ENCODE peak calls at places on chromosomes 6 and 20, in five cellular contexts. K is cardiac fibroblast, L is fibroblast of lung, Y is astrocyte of the spinal cord, M is AG04450. I is an unnamed sample.

GRCh38 chr6:158709809-158710208 is 60.0 kb downstream of the SYTL3 start:
- DNase-seq in K (no peak), Y (no peak), M (no peak), L (no peak), I (no peak)

GRCh38 chr20:41364236-41364855 is 2.3 kb downstream of the EMILIN3 start:
- DNase-seq in M (no peak), Y (no peak), L (no peak), K (no peak), I (no peak)

GRCh38 chr6:170545405-170545804 is 7.7 kb downstream of the PSMB1 start:
- DNase-seq in L (peak), K (no peak), M (peak), Y (peak), I (no peak)

GRCh38 chr6:169700296-169700695 is 1.5 kb downstream of the WDR27 start:
- DNase-seq in M (no peak), L (peak), Y (peak), K (no peak), I (peak)

GRCh38 chr6:132812756-132813172 is 1.6 kb upstream of the RPS12 start:
- DNase-seq in L (no peak), M (no peak), Y (no peak), K (peak), I (no peak)

GRCh38 chr6:129889580-129889979 is 28.5 kb upstream of the TMEM244 start:
- DNase-seq in L (peak), M (peak), K (peak), Y (peak), I (no peak)

GRCh38 chr20:41650221-41650948 is 32.2 kb upstream of the CHD6 start:
- DNase-seq in K (no peak), L (no peak), M (no peak), Y (no peak), I (no peak)

GRCh38 chr6:113674075-113674474 is 183.1 kb upstream of the MARCKS start:
- DNase-seq in K (no peak), L (no peak), Y (no peak), M (no peak), I (no peak)

GRCh38 chr6:43120938-43121913 is 45.1 kb downstream of the PTK7 start:
- DNase-seq in L (peak), Y (peak), M (peak), K (peak), I (no peak)

GRCh38 chr6:83124553-83124952 is 57.1 kb downstream of the DOP1A start:
- DNase-seq in L (no peak), Y (no peak), K (no peak), M (no peak), I (no peak)

GRCh38 chr6:112571486-112571885 is 224.4 kb downstream of the RFPL4B start:
- DNase-seq in K (peak), Y (peak), M (no peak), L (peak), I (no peak)

GRCh38 chr6:84332139-84333034 is 104.9 kb upstream of the CEP162 start:
- DNase-seq in K (no peak), Y (no peak), M (no peak), L (no peak), I (no peak)

GRCh38 chr6:112296122-112296521 is 41.8 kb upstream of the LAMA4 start:
- DNase-seq in M (no peak), K (peak), L (peak), Y (peak), I (no peak)

GRCh38 chr20:19552144-19552895 is 205.7 kb upstream of the RIN2 start:
- DNase-seq in Y (no peak), M (no peak), K (peak), L (no peak), I (no peak)

GRCh38 chr6:140921366-140922226 is 1211.1 kb upstream of the GJE1 start:
- DNase-seq in M (peak), K (peak), L (peak), Y (peak), I (peak)

GRCh38 chr6:79941489-79942151 is 5.7 kb downstream of the ELOVL4 start:
- DNase-seq in Y (no peak), L (no peak), M (no peak), K (no peak), I (no peak)

GRCh38 chr20:1632228-1632577 is 12.4 kb upstream of the SIRPB1 start:
- DNase-seq in K (no peak), M (no peak), L (no peak), Y (no peak), I (no peak)

GRCh38 chr20:41004561-41005360 is 23.9 kb upstream of the TOP1 start:
- DNase-seq in L (peak), M (no peak), Y (peak), K (peak), I (no peak)

GRCh38 chr20:20568604-20569205 is 143.7 kb downstream of the RALGAPA2 start:
- DNase-seq in K (peak), M (no peak), L (peak), Y (peak), I (no peak)

GRCh38 chr20:33666293-33667244 is at the start of gene ACTL10:
- DNase-seq in K (peak), L (peak), Y (peak), M (peak), I (peak)

GRCh38 chr6:18390476-18390875 is 3.3 kb downstream of the RNF144B start:
- DNase-seq in Y (peak), M (no peak), K (no peak), L (no peak), I (no peak)

GRCh38 chr6:112298816-112299281 is 44.5 kb upstream of the LAMA4 start:
- DNase-seq in K (peak), L (peak), M (peak), Y (peak), I (no peak)

GRCh38 chr6:34001706-34002645 is 143.9 kb downstream of the GRM4 start:
- DNase-seq in K (no peak), L (no peak), Y (no peak), M (no peak), I (no peak)

GRCh38 chr6:88748141-88748540 is 215.3 kb downstream of the RNGTT start:
- DNase-seq in L (no peak), M (no peak), K (peak), Y (no peak), I (no peak)

GRCh38 chr6:78308025-78308424 is 559.3 kb upstream of the IRAK1BP1 start:
- DNase-seq in K (peak), L (no peak), M (no peak), Y (no peak), I (no peak)

GRCh38 chr6:118467181-118467580 is 80.9 kb upstream of the PLN start:
- DNase-seq in Y (no peak), K (no peak), M (no peak), L (no peak), I (no peak)

DNA sequence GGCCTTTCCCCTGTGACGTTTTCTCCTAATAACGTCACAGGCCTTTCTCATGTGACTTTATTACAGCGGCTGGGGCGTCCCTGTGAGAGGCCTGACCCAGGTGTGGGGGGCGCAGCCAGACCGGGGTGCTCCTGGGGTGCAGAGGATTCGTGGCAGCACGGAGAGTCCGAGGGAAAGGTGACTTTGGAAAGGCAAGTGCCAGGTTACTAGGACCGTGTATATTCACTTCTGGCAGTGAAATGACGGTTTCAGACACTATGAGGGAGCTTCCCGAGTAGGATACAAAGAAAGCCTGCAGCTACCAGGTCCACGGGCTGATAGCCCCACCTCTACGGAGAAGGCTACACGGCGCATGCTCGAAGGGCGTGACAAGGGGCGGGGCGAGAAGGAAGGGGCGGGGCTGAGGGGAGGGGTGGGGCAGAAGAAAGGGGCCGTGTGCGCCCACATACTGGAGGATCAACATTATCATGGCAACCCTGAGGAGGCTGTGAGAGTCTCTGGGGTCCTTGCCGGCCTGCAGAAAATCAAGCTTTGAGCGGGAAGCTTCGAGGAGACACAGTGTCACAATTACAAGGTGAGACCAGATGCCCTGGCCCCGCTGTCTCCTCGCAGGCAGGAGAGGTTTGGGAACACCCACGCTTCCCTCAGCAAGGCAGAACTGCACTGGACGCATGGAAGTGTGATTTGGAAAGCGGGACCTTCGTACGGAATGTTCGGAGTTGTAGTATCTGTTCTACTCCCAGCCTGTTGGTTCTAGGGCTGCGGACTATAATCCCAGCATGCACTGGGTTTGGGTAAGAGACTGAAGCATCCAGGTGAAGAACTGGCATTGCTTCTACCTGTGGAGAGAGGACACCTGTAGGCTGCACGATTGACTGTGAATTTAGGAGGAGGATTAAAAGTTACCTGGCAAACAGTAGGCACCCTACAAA is 54.4 kb upstream of the ZNF337 start:
- DNase-seq in Y (peak), L (peak), M (no peak), K (peak), I (no peak)
- H3K4me3 ChIP-seq in Y (peak), L (peak), M (peak), K (peak), I (no peak)

DNA sequence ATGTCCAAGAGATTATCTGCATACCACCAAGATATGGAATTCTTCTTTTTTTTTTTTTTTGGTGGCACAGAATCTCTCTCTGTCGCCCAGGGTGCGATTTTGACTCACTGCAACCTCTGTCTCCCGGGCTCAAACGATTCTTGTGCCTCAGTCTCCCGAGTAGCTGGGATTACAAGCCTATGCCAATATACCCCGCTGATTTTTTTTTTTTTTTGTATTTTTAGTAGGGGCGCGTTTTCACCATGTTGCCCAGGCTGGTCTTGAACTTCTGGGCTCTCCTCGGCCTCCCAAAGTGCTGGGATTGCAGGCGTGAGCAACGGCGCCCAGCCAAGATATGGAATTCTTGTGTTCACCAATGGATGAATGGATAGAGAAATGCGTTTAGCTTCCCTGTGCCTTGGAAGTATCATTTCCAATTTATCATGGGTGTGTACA is 31.0 kb downstream of the POM121L2 start:
- DNase-seq in M (no peak), K (no peak), L (no peak), Y (no peak), I (no peak)
- H3K4me3 ChIP-seq in M (peak), K (no peak), L (peak), Y (peak), I (no peak)

DNA sequence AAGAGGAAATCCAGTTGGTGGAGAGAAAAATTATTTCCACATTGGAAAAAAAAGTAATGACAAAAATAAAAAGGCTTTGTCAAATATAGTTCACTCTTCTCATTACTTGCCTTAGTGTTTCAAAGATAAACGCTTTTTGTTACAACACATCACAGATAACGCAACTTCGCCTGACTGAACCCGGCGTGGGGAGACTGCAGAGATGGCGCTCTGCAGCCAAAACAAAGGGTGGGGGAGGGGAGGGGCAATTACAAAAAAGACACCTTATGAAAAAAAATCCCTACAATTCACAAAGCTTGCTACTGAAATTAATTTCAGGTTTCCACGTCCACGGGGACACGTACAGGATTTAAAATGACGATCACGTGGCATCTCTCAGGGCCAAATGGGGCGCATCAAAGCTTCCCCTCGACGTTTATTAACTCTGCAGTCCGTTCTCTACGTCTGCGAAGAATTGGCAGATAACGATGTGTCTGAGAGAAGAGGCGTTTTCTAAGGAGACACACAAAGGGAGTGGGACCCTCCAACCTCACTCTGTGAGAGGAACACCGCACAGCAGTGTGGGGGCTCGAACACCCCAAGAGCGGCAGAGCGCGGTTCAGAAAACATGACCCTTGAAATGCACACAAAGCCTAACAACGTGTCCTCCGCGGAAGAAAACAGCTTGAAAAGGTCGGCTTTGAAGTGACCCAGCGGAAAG is 1.5 kb upstream of the AFDN start:
- DNase-seq in K (peak), Y (no peak), M (no peak), L (peak), I (no peak)
- H3K4me3 ChIP-seq in K (peak), Y (peak), M (peak), L (peak), I (no peak)

DNA sequence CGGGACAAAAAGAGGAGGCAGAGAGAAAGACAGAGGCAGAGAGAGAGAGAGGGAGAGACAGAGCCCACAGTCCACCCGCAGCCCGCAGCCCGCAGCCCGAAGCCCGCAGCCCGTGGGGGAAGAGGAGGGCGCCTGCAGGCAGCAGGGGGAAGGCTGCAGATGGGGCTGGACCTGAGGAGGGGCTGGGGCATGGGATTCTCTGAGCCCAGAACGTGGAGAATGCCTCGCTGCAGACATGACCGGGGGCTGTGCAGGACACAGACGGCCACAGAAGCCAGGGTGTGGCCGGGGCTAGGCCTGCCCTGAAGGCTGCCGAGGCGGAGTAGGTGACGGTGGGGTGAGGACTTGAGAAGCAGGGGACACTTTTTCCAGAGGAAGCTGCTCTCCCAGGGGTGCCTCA is 6.5 kb upstream of the SLCO4A1 start:
- DNase-seq in K (no peak), M (no peak), Y (no peak), L (no peak), I (no peak)
- H3K4me3 ChIP-seq in K (no peak), M (no peak), Y (no peak), L (no peak), I (no peak)

DNA sequence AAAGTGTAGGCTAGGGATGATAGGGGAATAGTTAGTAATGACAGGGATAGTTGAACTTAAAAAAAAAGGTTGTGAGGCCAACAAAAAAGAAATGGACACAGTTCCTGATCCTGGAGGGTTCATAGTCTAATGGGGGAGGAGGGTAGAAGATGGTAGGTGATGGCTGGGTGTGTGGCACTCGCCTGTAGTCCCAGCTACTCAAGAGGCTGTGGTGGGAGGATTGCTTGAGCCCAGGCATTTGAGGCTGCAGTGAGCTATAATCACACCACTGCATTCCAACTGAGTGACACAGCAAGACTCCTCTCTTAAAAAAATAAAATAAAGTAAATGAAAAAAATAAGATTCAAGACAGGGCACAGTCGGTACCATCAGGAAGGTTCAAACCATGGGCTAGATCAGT is 2.4 kb upstream of the MICB start:
- DNase-seq in L (peak), M (no peak), K (peak), Y (peak), I (no peak)
- H3K4me3 ChIP-seq in L (peak), M (peak), K (no peak), Y (no peak), I (peak)

DNA sequence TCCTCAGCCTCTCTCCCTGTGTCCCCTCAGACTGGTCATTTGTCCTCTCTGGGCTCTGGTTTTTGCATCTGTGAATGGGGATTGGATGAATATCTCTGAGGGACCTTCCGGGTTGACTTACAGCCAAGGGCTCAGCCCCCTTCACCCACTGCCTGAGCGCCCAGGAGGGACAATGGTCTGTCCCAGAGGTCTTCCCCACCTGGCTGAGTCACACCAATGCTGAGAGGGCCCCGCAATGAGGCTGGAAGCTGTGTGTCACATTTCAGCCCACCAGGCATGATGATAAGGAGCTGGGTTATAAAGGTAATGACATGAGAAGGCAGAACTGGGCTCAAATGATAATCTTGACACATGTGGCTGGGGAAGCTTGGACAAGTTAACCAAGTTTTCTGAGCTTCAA is 70.5 kb downstream of the TOX2 start:
- DNase-seq in L (no peak), Y (no peak), K (no peak), M (no peak), I (no peak)
- H3K4me3 ChIP-seq in L (no peak), Y (no peak), K (no peak), M (no peak), I (no peak)

DNA sequence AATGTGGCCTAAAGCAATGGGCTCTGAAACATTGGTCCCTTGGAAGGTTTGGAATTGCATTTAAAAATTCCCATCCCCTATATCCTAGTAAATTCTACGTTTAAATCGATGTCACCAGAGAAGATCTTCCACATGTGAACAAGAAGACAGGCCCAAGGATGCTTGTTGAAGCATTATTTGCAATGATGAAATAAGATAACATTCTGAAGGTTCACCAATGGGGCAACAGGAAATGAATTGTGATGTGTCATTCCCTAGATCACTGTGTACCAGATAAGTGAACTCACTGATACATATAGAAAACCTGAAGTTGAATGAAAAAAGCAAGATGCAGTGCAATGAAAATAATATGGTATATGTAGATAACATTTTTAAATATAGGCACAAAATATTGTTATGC is 464.3 kb upstream of the BTBD3 start:
- DNase-seq in Y (peak), M (no peak), L (peak), K (peak), I (peak)
- H3K4me3 ChIP-seq in Y (no peak), M (no peak), L (no peak), K (no peak), I (no peak)

DNA sequence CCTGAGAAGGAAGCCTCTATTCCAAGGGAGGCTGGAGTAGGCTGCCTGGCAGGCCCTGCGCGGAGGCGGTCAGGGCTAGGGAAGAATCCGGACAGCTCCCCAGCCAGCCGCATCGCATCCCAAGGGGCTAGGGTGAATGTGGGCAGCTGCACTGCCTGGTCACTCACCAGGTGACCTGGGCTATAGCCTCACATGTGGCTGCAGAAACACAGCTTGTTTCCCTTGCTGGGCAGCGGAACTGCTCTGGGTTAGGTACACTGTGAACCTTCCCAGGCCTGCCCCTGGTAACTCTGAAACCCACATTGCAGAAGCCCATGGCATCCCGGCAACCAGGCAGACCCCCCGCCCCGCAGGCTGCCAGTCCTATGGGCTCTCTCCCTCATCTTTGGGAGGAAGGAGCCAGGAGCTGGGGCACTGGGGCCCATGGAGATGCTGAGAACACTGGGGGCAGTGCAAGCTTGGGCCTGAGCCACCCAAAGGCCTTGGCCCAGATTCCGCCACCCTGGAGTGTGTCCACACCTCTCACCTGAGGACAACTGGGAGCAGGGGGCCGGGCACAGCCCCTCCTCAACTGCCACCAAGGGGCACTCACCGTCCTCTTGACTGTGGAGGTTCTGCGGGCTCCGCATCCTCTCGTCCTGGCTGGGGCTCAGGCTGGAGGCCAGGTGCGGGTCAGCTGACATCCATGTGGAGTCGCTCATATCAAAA is 111.0 kb downstream of the NOL4L start:
- DNase-seq in L (no peak), K (no peak), M (no peak), Y (no peak), I (no peak)
- H3K4me3 ChIP-seq in L (peak), K (peak), M (peak), Y (peak), I (no peak)